ENCODE peak calls at places on chromosomes 13 and 19, in eight cellular contexts. F is stimulated activated CD4-positive, alpha-beta T cell treated with anti-CD3 and anti-CD28 coated beads, Interleukin-12 subunit alpha, Interleukin-12 subunit beta, amount 100 ng/mL, for 4 hours; W is psoas muscle; Q is NCI-H2081; C is tibial artery; Y is GM12865; N is brain microvascular endothelial cell; I is fibroblast of the conjunctiva. B is an unnamed sample.

GRCh38 chr19:56110515-56111448 is 10.3 kb downstream of the ZNF787 start:
- DNase-seq in F (no peak), W (peak; percentile 42), Q (no peak), C (no peak), Y (no peak), N (peak; percentile 7), I (no peak), B (no peak)

GRCh38 chr19:18253716-18254115 is 20.5 kb downstream of the IQCN start:
- DNase-seq in F (no peak), W (no peak), Q (no peak), C (no peak), Y (no peak), N (no peak), I (no peak), B (no peak)

GRCh38 chr19:36115453-36116343 is at the start of gene TBCB:
- DNase-seq in F (peak; percentile 96), W (peak; percentile 86), Q (peak; percentile 36), C (peak; percentile 25), Y (no peak), N (peak; percentile 18), I (no peak), B (no peak)

GRCh38 chr19:48569814-48570213 is 17.8 kb downstream of the SULT2B1 start:
- DNase-seq in F (no peak), W (no peak), Q (no peak), C (peak; percentile 23), Y (no peak), N (no peak), I (no peak), B (no peak)

GRCh38 chr19:15452111-15453047 is 2.6 kb upstream of the WIZ start:
- DNase-seq in F (no peak), W (peak; percentile 93), Q (no peak), C (peak; percentile 90), Y (no peak), N (peak; percentile 79), I (peak; percentile 73), B (peak; percentile 77)

GRCh38 chr13:53250272-53250875 is 221.8 kb downstream of the OLFM4 start:
- DNase-seq in F (no peak), W (no peak), Q (peak; percentile 81), C (no peak), Y (peak; percentile 71), N (peak; percentile 52), I (peak; percentile 47), B (peak; percentile 79)

GRCh38 chr19:35932291-35932936 is 3.8 kb upstream of the LRFN3 start:
- DNase-seq in F (no peak), W (no peak), Q (no peak), C (no peak), Y (no peak), N (no peak), I (no peak), B (no peak)

GRCh38 chr19:50803633-50804419 is 13.6 kb downstream of the ACP4 start:
- DNase-seq in F (peak; percentile 48), W (no peak), Q (peak; percentile 39), C (no peak), Y (peak; percentile 56), N (no peak), I (no peak), B (no peak)

GRCh38 chr13:90534617-90535340 is 812.7 kb upstream of the MIR17HG start:
- DNase-seq in F (no peak), W (no peak), Q (no peak), C (no peak), Y (no peak), N (no peak), I (no peak), B (no peak)

GRCh38 chr13:50419896-50420295 is 404.7 kb downstream of the KCNRG start:
- DNase-seq in F (no peak), W (no peak), Q (no peak), C (no peak), Y (no peak), N (no peak), I (no peak), B (no peak)

GRCh38 chr19:5624154-5624663 is 1.3 kb downstream of the SAFB start:
- DNase-seq in F (peak; percentile 8), W (no peak), Q (peak; percentile 39), C (peak; percentile 55), Y (peak; percentile 30), N (peak; percentile 16), I (no peak), B (peak; percentile 25)

GRCh38 chr13:33134213-33134612 is 118.0 kb downstream of the KL start:
- DNase-seq in F (no peak), W (no peak), Q (no peak), C (no peak), Y (no peak), N (no peak), I (no peak), B (no peak)

GRCh38 chr19:7832009-7832408 is 2.0 kb downstream of the EVI5L start:
- DNase-seq in F (no peak), W (no peak), Q (no peak), C (no peak), Y (no peak), N (no peak), I (no peak), B (no peak)